ENCODE peak calls at places on chromosomes 3 and 15, in seven cellular contexts. N is tibial nerve, Q is BE2C, C is thoracic aorta, O is astrocyte of the spinal cord, V is upper lobe of left lung, H is lung. E is an unnamed sample.

GRCh38 chr15:52093539-52094502 is 18.8 kb downstream of the BCL2L10 start:
- DNase-seq in N (no peak), Q (no peak), C (peak), O (peak), V (no peak), H (no peak), E (no peak)

GRCh38 chr3:193134895-193135294 is 106.1 kb upstream of the PLAAT1 start:
- DNase-seq in N (no peak), Q (no peak), C (no peak), O (peak), V (no peak), H (no peak), E (no peak)

GRCh38 chr15:90160781-90161727 is 40.1 kb upstream of the SEMA4B start:
- DNase-seq in N (no peak), Q (no peak), C (no peak), O (no peak), V (no peak), H (peak), E (no peak)

GRCh38 chr3:67635806-67636205 is 18.6 kb downstream of the SUCLG2 start:
- DNase-seq in N (no peak), Q (no peak), C (no peak), O (peak), V (no peak), H (no peak), E (no peak)

GRCh38 chr15:98853161-98853560 is 154.4 kb downstream of the PGPEP1L start:
- DNase-seq in N (peak), Q (peak), C (no peak), O (peak), V (peak), H (peak), E (peak)

GRCh38 chr3:126194713-126195305 is 14.4 kb upstream of the ALDH1L1 start:
- DNase-seq in N (no peak), Q (no peak), C (no peak), O (peak), V (no peak), H (no peak), E (no peak)

GRCh38 chr3:10928396-10928960 is 64.1 kb upstream of the SLC6A1 start:
- DNase-seq in N (no peak), Q (no peak), C (no peak), O (no peak), V (no peak), H (no peak), E (no peak)

GRCh38 chr3:106728315-106728821 is 648.9 kb upstream of the CCDC54 start:
- DNase-seq in N (no peak), Q (no peak), C (peak), O (peak), V (no peak), H (no peak), E (no peak)

GRCh38 chr3:42752961-42753360 is 20.1 kb downstream of the CCDC13 start:
- DNase-seq in N (no peak), Q (no peak), C (no peak), O (no peak), V (no peak), H (no peak), E (no peak)

GRCh38 chr3:123475786-123476185 is 26.9 kb upstream of the ADCY5 start:
- DNase-seq in N (no peak), Q (no peak), C (no peak), O (no peak), V (no peak), H (no peak), E (no peak)

GRCh38 chr3:23288715-23289114 is 85.6 kb downstream of the UBE2E2 start:
- DNase-seq in N (no peak), Q (no peak), C (no peak), O (no peak), V (no peak), H (no peak), E (no peak)

GRCh38 chr15:98525625-98526024 is 122.7 kb upstream of the IGF1R start:
- DNase-seq in N (no peak), Q (no peak), C (no peak), O (no peak), V (peak), H (no peak), E (no peak)

GRCh38 chr3:105351821-105352220 is 14.9 kb upstream of the ALCAM start:
- DNase-seq in N (no peak), Q (no peak), C (no peak), O (peak), V (no peak), H (no peak), E (no peak)

GRCh38 chr15:64354683-64355558 is 1.1 kb downstream of the CSNK1G1 start:
- DNase-seq in N (no peak), Q (no peak), C (no peak), O (no peak), V (peak), H (no peak), E (no peak)

GRCh38 chr3:183555541-183556081 is at the start of gene KLHL6:
- DNase-seq in N (no peak), Q (no peak), C (no peak), O (no peak), V (no peak), H (no peak), E (peak)

GRCh38 chr3:46923559-46924350 is 46.2 kb downstream of the PTH1R start:
- DNase-seq in N (no peak), Q (peak), C (no peak), O (peak), V (no peak), H (no peak), E (peak)

GRCh38 chr3:172869356-172869755 is 118.8 kb downstream of the ECT2 start:
- DNase-seq in N (no peak), Q (no peak), C (no peak), O (no peak), V (no peak), H (no peak), E (no peak)

GRCh38 chr3:196174652-196175051 is 36.5 kb downstream of the ZDHHC19 start:
- DNase-seq in N (no peak), Q (no peak), C (no peak), O (no peak), V (no peak), H (no peak), E (no peak)

GRCh38 chr3:65636326-65636725 is 402.4 kb downstream of the MAGI1 start:
- DNase-seq in N (no peak), Q (peak), C (no peak), O (no peak), V (no peak), H (no peak), E (no peak)

GRCh38 chr15:60798821-60799220 is 319.9 kb upstream of the ICE2 start:
- DNase-seq in N (no peak), Q (no peak), C (no peak), O (peak), V (no peak), H (no peak), E (no peak)

GRCh38 chr15:39381517-39381916 is 199.4 kb upstream of the THBS1 start:
- DNase-seq in N (no peak), Q (no peak), C (no peak), O (peak), V (no peak), H (no peak), E (no peak)

GRCh38 chr15:66294157-66294931 is 976 bp downstream of the DIS3L start:
- DNase-seq in N (no peak), Q (peak), C (no peak), O (peak), V (no peak), H (no peak), E (no peak)

GRCh38 chr3:59327324-59327939 is 277.6 kb upstream of the CFAP20DC start:
- DNase-seq in N (no peak), Q (no peak), C (no peak), O (peak), V (no peak), H (no peak), E (no peak)

GRCh38 chr15:38414351-38414750 is 39.6 kb upstream of the FAM98B start:
- DNase-seq in N (no peak), Q (peak), C (peak), O (peak), V (no peak), H (no peak), E (no peak)

GRCh38 chr15:31373096-31373865 is 46.6 kb downstream of the KLF13 start:
- DNase-seq in N (no peak), Q (no peak), C (no peak), O (no peak), V (no peak), H (no peak), E (no peak)

GRCh38 chr3:79154861-79155260 is 612.9 kb downstream of the ROBO1 start:
- DNase-seq in N (no peak), Q (no peak), C (no peak), O (no peak), V (no peak), H (no peak), E (no peak)

GRCh38 chr3:32148356-32148755 is 41.9 kb downstream of the GPD1L start:
- DNase-seq in N (no peak), Q (no peak), C (no peak), O (no peak), V (no peak), H (no peak), E (no peak)

GRCh38 chr3:170835346-170835745 is 34.6 kb downstream of the RPL22L1 start:
- DNase-seq in N (no peak), Q (peak), C (no peak), O (peak), V (no peak), H (no peak), E (no peak)

GRCh38 chr3:191068946-191069813 is 129.9 kb upstream of the OSTN start:
- DNase-seq in N (no peak), Q (no peak), C (no peak), O (peak), V (no peak), H (no peak), E (no peak)

DNA sequence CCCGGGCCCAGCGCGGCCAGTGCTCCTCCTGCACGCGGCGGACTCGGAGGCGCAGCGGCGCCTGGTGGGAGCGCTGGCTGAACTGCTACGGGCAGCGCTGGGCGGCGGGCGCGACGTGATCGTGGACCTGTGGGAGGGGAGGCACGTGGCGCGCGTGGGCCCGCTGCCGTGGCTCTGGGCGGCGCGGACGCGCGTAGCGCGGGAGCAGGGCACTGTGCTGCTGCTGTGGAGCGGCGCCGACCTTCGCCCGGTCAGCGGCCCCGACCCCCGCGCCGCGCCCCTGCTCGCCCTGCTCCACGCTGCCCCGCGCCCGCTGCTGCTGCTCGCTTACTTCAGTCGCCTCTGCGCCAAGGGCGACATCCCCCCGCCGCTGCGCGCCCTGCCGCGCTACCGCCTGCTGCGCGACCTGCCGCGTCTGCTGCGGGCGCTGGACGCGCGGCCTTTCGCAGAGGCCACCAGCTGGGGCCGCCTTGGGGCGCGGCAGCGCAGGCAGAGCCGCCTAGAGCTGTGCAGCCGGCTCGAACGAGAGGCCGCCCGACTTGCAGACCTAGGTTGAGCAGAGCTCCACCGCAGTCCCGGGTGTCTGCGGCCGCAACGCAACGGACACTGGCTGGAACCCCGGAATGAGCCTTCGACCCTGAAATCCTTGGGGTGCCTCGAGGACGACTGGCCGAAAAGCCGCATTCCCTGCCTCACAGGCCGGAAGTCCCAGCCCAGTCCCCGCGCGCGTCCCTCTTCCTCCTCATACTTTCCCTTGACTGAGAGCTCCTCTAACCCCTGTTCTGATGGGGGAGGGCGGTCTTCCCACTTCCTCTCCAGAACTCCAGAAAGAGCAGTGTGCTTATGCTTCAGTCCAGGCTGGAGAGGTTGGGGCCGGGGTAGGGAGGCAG is 1.4 kb upstream of the IL17RC start:
- DNase-seq in N (peak), Q (peak), C (no peak), O (peak), V (peak), H (peak), E (peak)
- TF ChIP-seq CTCF in N (peak), Q (peak), C (peak), O (peak), V (peak), H (no peak), E (peak)

DNA sequence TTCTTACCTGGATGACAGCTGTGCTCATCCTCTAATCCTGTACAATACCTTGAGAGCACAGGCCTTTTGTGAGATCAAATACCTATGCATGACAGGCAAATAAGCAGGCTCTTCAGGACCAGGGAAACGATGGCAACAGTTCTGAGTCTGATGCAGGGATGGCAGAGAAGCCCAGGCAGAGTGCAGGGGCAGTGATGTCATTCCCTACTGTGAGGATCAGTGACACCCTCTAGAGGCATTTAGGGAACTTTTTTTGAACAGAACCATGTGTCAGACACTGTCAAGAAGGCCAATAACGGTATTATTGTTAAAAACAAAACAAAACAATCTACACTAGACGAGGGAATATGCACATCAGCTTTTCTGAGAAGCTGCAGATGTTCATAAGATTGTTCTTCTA is 314.8 kb upstream of the CTDSPL start:
- DNase-seq in N (no peak), Q (peak), C (no peak), O (peak), V (no peak), H (no peak), E (no peak)
- TF ChIP-seq CTCF in N (no peak), Q (peak), C (peak), O (no peak), V (no peak), H (no peak), E (no peak)

GRCh38 chr3:69786854-69787253 is 47.6 kb downstream of the MITF start:
- DNase-seq in N (no peak), Q (no peak), C (no peak), O (no peak), V (no peak), H (no peak), E (no peak)

GRCh38 chr3:69787436-69788168 is 48.3 kb downstream of the MITF start:
- DNase-seq in N (no peak), Q (no peak), C (no peak), O (peak), V (no peak), H (no peak), E (no peak)

GRCh38 chr3:69791111-69791510 is 51.8 kb downstream of the MITF start:
- DNase-seq in N (peak), Q (no peak), C (peak), O (peak), V (no peak), H (peak), E (no peak)

GRCh38 chr3:69791919-69792399 is 52.7 kb downstream of the MITF start:
- DNase-seq in N (no peak), Q (no peak), C (no peak), O (peak), V (no peak), H (no peak), E (no peak)
- TF ChIP-seq CTCF in N (peak), Q (peak), C (peak), O (peak), V (no peak), H (peak), E (no peak)

GRCh38 chr3:136753112-136753939 is 1.1 kb upstream of the STAG1 start:
- DNase-seq in N (no peak), Q (no peak), C (no peak), O (no peak), V (no peak), H (no peak), E (no peak)
- TF ChIP-seq CTCF in N (no peak), Q (peak), C (no peak), O (no peak), V (no peak), H (no peak), E (no peak)

GRCh38 chr3:143002727-143003126 is 1.4 kb downstream of the U2SURP start:
- DNase-seq in N (no peak), Q (no peak), C (no peak), O (no peak), V (no peak), H (no peak), E (no peak)

GRCh38 chr3:143001034-143001368 is 369 bp upstream of the U2SURP start:
- DNase-seq in N (peak), Q (no peak), C (no peak), O (no peak), V (no peak), H (no peak), E (peak)

GRCh38 chr3:143000525-143000924 is 845 bp upstream of the U2SURP start:
- DNase-seq in N (no peak), Q (no peak), C (no peak), O (peak), V (no peak), H (no peak), E (no peak)

GRCh38 chr3:143002083-143002712 is 828 bp downstream of the U2SURP start:
- DNase-seq in N (no peak), Q (no peak), C (no peak), O (peak), V (no peak), H (no peak), E (no peak)

GRCh38 chr3:143001369-143002082 is at the start of gene U2SURP:
- DNase-seq in N (peak), Q (peak), C (peak), O (peak), V (peak), H (peak), E (peak)
- TF ChIP-seq CTCF in N (peak), Q (no peak), C (peak), O (no peak), V (no peak), H (no peak), E (no peak)

GRCh38 chr3:99747915-99748314 is 69.7 kb upstream of the CMSS1 start:
- DNase-seq in N (no peak), Q (no peak), C (no peak), O (peak), V (no peak), H (no peak), E (no peak)
- TF ChIP-seq CTCF in N (no peak), Q (peak), C (peak), O (peak), V (no peak), H (no peak), E (no peak)